ENCODE peak calls at places on chromosomes 1 and 21, in four cellular contexts. K, Y, T and B are unnamed samples.

GRCh38 chr21:45470087-45470515 is 65.1 kb downstream of the COL18A1 start:
- DNase-seq in K (no peak), Y (no peak), T (no peak), B (no peak)

GRCh38 chr1:30323841-30324240 is 399.5 kb downstream of the MATN1 start:
- DNase-seq in K (no peak), Y (no peak), T (no peak), B (no peak)

GRCh38 chr1:207925210-207925609 is 14.3 kb upstream of the CD34 start:
- DNase-seq in K (no peak), Y (no peak), T (peak; percentile 6), B (no peak)

GRCh38 chr1:1230656-1231399 is 973 bp downstream of the SDF4 start:
- DNase-seq in K (peak; percentile 63), Y (no peak), T (no peak), B (no peak)

GRCh38 chr1:36322085-36322785 is 1.2 kb downstream of the EVA1B start:
- DNase-seq in K (no peak), Y (no peak), T (no peak), B (no peak)

GRCh38 chr1:53642607-53643006 is 96.4 kb downstream of the GLIS1 start:
- DNase-seq in K (no peak), Y (peak; percentile 77), T (no peak), B (no peak)

GRCh38 chr1:202367200-202367742 is 18.8 kb downstream of the PPP1R12B start:
- DNase-seq in K (no peak), Y (no peak), T (no peak), B (peak; percentile 82)

GRCh38 chr1:234260578-234260977 is 112.7 kb upstream of the COA6 start:
- DNase-seq in K (peak; percentile 2), Y (no peak), T (no peak), B (no peak)

GRCh38 chr1:185279571-185279970 is 37.5 kb downstream of the IVNS1ABP start:
- DNase-seq in K (no peak), Y (no peak), T (no peak), B (no peak)

GRCh38 chr1:94022471-94023189 is 98.3 kb downstream of the ABCA4 start:
- DNase-seq in K (no peak), Y (no peak), T (no peak), B (no peak)

GRCh38 chr1:82366694-82367093 is 566.0 kb downstream of the ADGRL2 start:
- DNase-seq in K (no peak), Y (no peak), T (no peak), B (no peak)

GRCh38 chr1:45303582-45304310 is 22.9 kb upstream of the HPDL start:
- DNase-seq in K (peak; percentile 96), Y (peak; percentile 99), T (peak; percentile 86), B (peak; percentile 86)

GRCh38 chr1:6912507-6912906 is 127.3 kb downstream of the CAMTA1 start:
- DNase-seq in K (no peak), Y (peak; percentile 75), T (no peak), B (no peak)

GRCh38 chr1:234969630-234970370 is 158.8 kb downstream of the TOMM20 start:
- DNase-seq in K (no peak), Y (peak; percentile 91), T (peak; percentile 53), B (no peak)

GRCh38 chr1:161483361-161483760 is 21.9 kb upstream of the FCGR2A start:
- DNase-seq in K (no peak), Y (no peak), T (no peak), B (no peak)

GRCh38 chr1:97936976-97937375 is 16.1 kb upstream of the DPYD start:
- DNase-seq in K (no peak), Y (no peak), T (no peak), B (no peak)

GRCh38 chr1:244234009-244234643 is 183.0 kb downstream of the ZBTB18 start:
- DNase-seq in K (no peak), Y (no peak), T (no peak), B (no peak)

GRCh38 chr1:112397051-112397471 is 1.0 kb downstream of the CTTNBP2NL start:
- DNase-seq in K (peak; percentile 34), Y (no peak), T (no peak), B (no peak)